ENCODE peak calls at places on chromosomes 1 and 21, in five cellular contexts. B, N, D, T and G are unnamed samples.

GRCh38 chr1:24393892-24394291 is 19.7 kb downstream of the STPG1 start:
- DNase-seq in N (no peak), T (no peak), B (no peak), D (no peak), G (no peak)

GRCh38 chr1:36223373-36223995 is 759 bp upstream of the THRAP3 start:
- DNase-seq in N (peak; percentile 43), B (no peak), T (peak; percentile 51), D (peak; percentile 70), G (peak; percentile 52)

GRCh38 chr21:37061926-37062591 is 10.8 kb downstream of the PIGP start:
- DNase-seq in N (no peak), D (no peak), B (no peak), T (no peak), G (no peak)

GRCh38 chr1:226310123-226310540 is 1.2 kb upstream of the LIN9 start:
- DNase-seq in T (no peak), N (no peak), B (no peak), D (no peak), G (peak; percentile 21)

GRCh38 chr1:50779811-50780210 is 180.3 kb downstream of the FAF1 start:
- DNase-seq in T (no peak), N (no peak), D (no peak), B (no peak), G (no peak)

GRCh38 chr1:156648951-156649350 is 7.0 kb downstream of the BCAN start:
- DNase-seq in N (no peak), B (no peak), T (no peak), D (no peak), G (no peak)

GRCh38 chr1:55217226-55217996 is 2.2 kb upstream of the USP24 start:
- DNase-seq in D (no peak), T (no peak), N (no peak), B (no peak), G (no peak)

GRCh38 chr1:175338447-175339135 is 146.0 kb upstream of the KIAA0040 start:
- DNase-seq in B (peak; percentile 60), D (peak; percentile 36), T (no peak), N (no peak), G (peak; percentile 50)

GRCh38 chr1:20732588-20733360 is at the start of gene SH2D5:
- DNase-seq in T (peak; percentile 78), D (peak; percentile 82), N (peak; percentile 83), B (no peak), G (no peak)

GRCh38 chr1:39481289-39481688 is 10.1 kb upstream of the BMP8A start:
- DNase-seq in B (no peak), T (no peak), N (no peak), D (no peak), G (no peak)

GRCh38 chr1:226001852-226002666 is 2.9 kb upstream of the SDE2 start:
- DNase-seq in N (no peak), B (no peak), D (peak; percentile 36), T (peak; percentile 28), G (peak; percentile 19)

GRCh38 chr1:16156848-16157495 is 1.1 kb upstream of the EPHA2 start:
- DNase-seq in B (no peak), D (no peak), T (no peak), N (no peak), G (no peak)

GRCh38 chr1:102879439-102879993 is 228.8 kb downstream of the COL11A1 start:
- DNase-seq in B (no peak), D (no peak), T (no peak), N (peak; percentile 45), G (no peak)

GRCh38 chr1:39866767-39867166 is 16.5 kb downstream of the TRIT1 start:
- DNase-seq in B (no peak), D (no peak), N (no peak), T (no peak), G (no peak)

GRCh38 chr1:79193211-79194079 is 186.9 kb upstream of the ADGRL4 start:
- DNase-seq in D (peak; percentile 2), T (no peak), B (peak; percentile 43), N (no peak), G (peak; percentile 4)

GRCh38 chr21:33848252-33848953 is 67.2 kb downstream of the ATP5PO start:
- DNase-seq in T (peak; percentile 28), N (no peak), D (no peak), B (no peak), G (no peak)

GRCh38 chr1:6591222-6591621 is 11.4 kb downstream of the ZBTB48 start:
- DNase-seq in D (no peak), B (no peak), N (no peak), T (no peak), G (no peak)

GRCh38 chr1:216458807-216459206 is 35.6 kb upstream of the USH2A start:
- DNase-seq in B (no peak), D (no peak), T (no peak), N (no peak), G (no peak)

GRCh38 chr21:46649356-46649755 is 13.9 kb downstream of the PRMT2 start:
- DNase-seq in N (no peak), B (no peak), T (no peak), D (no peak), G (no peak)

GRCh38 chr21:16422702-16423101 is 692.9 kb downstream of the USP25 start:
- DNase-seq in T (peak; percentile 50), B (no peak), N (no peak), D (no peak), G (no peak)